ENCODE peak calls at places on chromosome 12, in seven cellular contexts. N is epithelial cell of esophagus, R is lung, I is nephron progenitor cell, Z is Caco-2, E is cardiac fibroblast, P is glutamatergic neuron. Q is an unnamed sample.

GRCh38 chr12:29104495-29104894 is 44.6 kb upstream of the FAR2 start:
- DNase-seq in R (no peak), P (no peak), E (peak; percentile 4), N (no peak), Z (no peak), I (no peak), Q (no peak)

GRCh38 chr12:18718462-18718861 is 19.4 kb downstream of the PLCZ1 start:
- DNase-seq in N (peak; percentile 54), Z (no peak), I (no peak), P (no peak), E (no peak), R (no peak), Q (no peak)

GRCh38 chr12:118237053-118237665 is 101.2 kb downstream of the PEBP1 start:
- DNase-seq in E (no peak), Z (no peak), P (no peak), N (no peak), R (no peak), I (no peak), Q (no peak)

GRCh38 chr12:100468126-100468525 is 5.5 kb upstream of the NR1H4 start:
- DNase-seq in I (no peak), Z (no peak), P (no peak), N (no peak), E (no peak), R (no peak), Q (no peak)

GRCh38 chr12:52350786-52351185 is 16.5 kb downstream of the KRT85 start:
- DNase-seq in Z (no peak), N (no peak), R (no peak), P (no peak), E (no peak), I (no peak), Q (no peak)

GRCh38 chr12:113359939-113360748 is 1.8 kb downstream of the PLBD2 start:
- DNase-seq in Z (no peak), I (no peak), P (no peak), R (no peak), N (no peak), E (peak; percentile 21), Q (peak; percentile 22)

GRCh38 chr12:15171015-15171646 is 50.1 kb downstream of the RERG start:
- DNase-seq in R (no peak), N (no peak), Z (no peak), P (no peak), I (no peak), E (no peak), Q (no peak)

GRCh38 chr12:2052861-2053674 is at the start of gene CACNA1C:
- DNase-seq in Z (no peak), P (peak; percentile 76), N (peak; percentile 42), R (no peak), I (peak; percentile 81), E (peak; percentile 47), Q (peak; percentile 45)

DNA sequence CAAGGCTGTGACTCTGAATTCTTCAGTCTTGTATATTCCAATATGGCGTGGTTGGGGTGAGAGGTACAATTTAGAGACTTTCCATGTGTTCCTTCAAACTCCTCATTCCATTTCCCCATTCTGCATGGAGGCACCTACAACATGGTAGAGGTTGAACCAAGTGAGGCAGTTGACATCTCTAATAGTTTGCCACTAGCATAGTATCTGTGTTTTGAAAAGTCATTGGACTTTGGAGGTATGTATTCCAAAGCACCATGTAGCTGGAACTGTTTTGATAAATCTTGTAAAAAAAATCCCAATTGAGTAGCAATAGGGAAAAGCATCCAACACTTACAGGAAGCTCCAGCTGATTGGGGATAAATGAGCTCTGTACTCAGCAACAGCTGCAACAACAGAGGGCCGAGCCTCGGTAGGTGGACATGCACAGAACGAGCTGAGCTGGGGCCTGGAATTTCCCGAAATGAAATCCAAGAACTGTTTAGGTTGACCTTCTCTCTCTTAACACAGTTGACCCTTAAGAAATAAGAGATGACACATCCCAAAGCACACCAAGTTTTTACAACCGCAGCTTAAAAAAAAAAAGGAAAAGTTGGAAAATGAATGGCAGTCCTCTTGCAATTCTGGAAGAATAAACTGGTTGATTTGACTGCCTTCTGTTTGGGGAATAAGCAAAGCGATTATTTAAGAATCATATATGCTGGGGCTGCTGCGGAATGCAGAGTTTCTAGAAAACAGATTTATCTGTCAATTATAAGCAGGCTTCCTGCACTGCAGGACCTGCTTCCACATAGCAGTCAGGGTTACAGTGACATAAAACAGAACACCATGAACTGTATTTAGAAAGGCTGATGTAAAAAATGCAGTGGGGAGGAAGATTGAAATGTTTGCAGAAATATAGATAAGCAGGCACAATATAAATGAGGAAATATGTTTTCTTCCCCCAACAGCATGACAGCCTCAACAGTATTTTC is 194.6 kb upstream of the KRR1 start:
- DNase-seq in R (peak; percentile 33), P (no peak), Z (no peak), N (peak; percentile 76), E (peak; percentile 98), I (peak; percentile 50), Q (no peak)
- TF ChIP-seq CTCF in R (no peak), P (no peak), Z (no peak), N (no peak), E (no peak), I (no peak), Q (no peak)

DNA sequence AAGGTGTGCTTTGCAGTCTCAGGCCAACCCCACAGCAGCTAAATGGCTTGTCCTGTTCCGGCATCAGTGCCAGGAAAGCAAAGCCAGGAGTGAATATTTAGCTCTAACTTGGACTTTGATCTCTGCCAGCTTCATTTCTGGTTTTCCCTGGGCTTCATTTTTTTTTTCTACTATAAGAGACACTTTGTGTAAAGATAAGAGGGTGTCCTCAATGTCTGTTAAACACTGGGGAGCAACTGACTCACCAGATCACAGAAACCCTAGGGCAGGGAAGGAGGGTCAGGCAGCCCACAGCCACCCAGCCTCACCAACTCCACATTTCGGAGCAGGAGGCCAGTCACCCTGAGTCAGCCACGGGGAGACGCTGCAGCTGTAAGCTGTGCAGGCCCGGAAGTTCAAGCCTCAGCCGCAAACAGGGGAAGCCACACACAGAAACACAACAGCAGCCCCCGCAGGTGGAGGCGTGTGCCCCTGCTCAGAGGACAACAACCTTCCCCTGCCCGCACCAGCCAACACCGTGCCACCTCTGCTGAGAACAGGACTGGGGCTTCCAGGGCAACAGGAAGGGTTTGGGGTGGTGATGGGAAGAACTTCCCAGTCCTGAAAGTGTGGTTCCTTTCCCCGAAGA is 6.3 kb downstream of the TNFRSF1A start:
- DNase-seq in R (peak; percentile 80), P (no peak), I (no peak), N (peak; percentile 88), Z (peak; percentile 66), E (peak; percentile 92), Q (peak; percentile 96)
- TF ChIP-seq CTCF in R (peak; percentile 30), P (no peak), I (no peak), N (peak; percentile 58), Z (no peak), E (peak; percentile 59), Q (peak; percentile 48)

DNA sequence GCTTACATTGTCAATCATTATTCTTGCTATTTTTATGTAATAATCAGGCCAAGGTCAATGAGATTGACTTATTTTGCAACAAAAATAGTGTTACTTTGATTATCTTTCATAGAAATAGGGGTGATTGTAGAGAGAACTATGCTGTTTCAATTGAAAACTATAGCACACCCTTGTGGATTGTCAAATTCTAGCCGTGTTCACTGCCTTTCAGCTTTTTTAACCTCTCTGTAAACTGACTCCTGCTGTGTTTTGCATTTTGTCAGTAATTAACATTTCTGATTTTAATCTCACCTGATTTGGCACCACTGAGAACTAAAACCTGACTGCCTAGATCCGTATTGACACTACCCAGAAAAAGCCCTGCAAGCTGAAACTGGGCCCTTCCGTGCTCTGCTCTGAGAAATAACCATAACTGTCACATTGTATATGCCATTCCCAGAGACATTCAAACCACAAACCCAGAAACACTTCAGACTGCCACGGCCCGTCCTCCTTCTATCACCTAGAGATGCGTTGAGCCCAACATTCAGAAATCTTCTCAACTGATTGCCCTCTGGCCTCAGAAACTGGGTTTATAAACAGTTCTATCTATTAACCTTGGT is 26.6 kb upstream of the ETV6 start:
- DNase-seq in P (no peak), N (no peak), E (no peak), Z (no peak), R (no peak), I (no peak), Q (no peak)
- TF ChIP-seq CTCF in P (no peak), N (peak; percentile 25), E (peak; percentile 13), Z (peak; percentile 22), R (no peak), I (no peak), Q (no peak)

GRCh38 chr12:130747867-130748740 is 32.0 kb upstream of the RIMBP2 start:
- DNase-seq in E (peak; percentile 70), N (peak; percentile 59), Z (peak; percentile 75), R (peak; percentile 77), I (peak; percentile 94), P (peak; percentile 92), Q (peak; percentile 87)

GRCh38 chr12:130748786-130749185 is 32.7 kb upstream of the RIMBP2 start:
- DNase-seq in P (no peak), N (no peak), I (no peak), E (no peak), Z (no peak), R (no peak), Q (no peak)

GRCh38 chr12:130754234-130755001 is 38.3 kb upstream of the RIMBP2 start:
- DNase-seq in N (no peak), Z (no peak), P (no peak), E (no peak), I (no peak), R (no peak), Q (no peak)

DNA sequence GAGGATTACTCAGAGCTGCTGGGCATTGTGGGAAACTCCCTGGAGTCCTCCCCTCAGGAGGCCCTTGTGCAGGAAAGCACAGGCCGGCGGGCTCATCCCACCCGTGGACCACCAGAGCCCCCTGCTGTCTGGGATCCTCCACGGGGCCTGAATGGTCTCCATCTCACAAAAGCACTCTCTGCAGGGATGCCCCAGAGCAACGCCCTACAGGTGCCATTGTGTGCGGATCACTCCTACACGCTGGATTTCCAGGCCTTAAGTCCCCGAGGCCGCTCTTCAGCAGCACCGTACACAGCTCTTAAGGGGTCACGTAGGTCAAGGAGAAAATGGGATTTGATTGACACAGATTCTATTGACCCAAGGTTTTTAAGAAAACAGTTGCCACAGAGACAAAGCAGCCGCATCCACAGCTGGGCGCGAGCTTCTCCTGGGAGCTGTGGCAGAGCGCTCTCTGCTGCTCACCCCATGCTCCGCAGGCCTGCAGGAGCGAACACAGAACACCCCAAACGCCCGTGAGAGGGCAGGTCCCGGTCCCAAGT is 36.7 kb upstream of the RIMBP2 start:
- DNase-seq in N (no peak), I (peak; percentile 33), E (no peak), P (peak; percentile 74), Z (no peak), R (no peak), Q (no peak)
- TF ChIP-seq CTCF in N (no peak), I (no peak), E (no peak), P (peak; percentile 9), Z (no peak), R (no peak), Q (no peak)

GRCh38 chr12:115946867-115947695 is 330.4 kb downstream of the MED13L start:
- DNase-seq in Z (no peak), I (no peak), P (no peak), E (peak; percentile 41), N (no peak), R (no peak), Q (no peak)

GRCh38 chr12:115949675-115950074 is 327.8 kb downstream of the MED13L start:
- DNase-seq in E (no peak), N (no peak), R (no peak), P (no peak), I (no peak), Z (no peak), Q (no peak)

GRCh38 chr12:115946092-115946491 is 331.4 kb downstream of the MED13L start:
- DNase-seq in R (no peak), E (no peak), I (no peak), N (no peak), Z (no peak), P (no peak), Q (no peak)

GRCh38 chr12:115944851-115945496 is 332.5 kb downstream of the MED13L start:
- DNase-seq in Z (no peak), P (no peak), N (no peak), I (no peak), R (peak; percentile 39), E (no peak), Q (no peak)

GRCh38 chr12:115947696-115948062 is 329.8 kb downstream of the MED13L start:
- DNase-seq in I (no peak), E (no peak), Z (no peak), R (no peak), P (no peak), N (no peak), Q (no peak)
- TF ChIP-seq CTCF in I (no peak), E (peak; percentile 18), Z (peak; percentile 37), R (no peak), P (no peak), N (no peak), Q (no peak)